ENCODE peak calls at places on chromosomes 16 and 17, in four cellular contexts. G, B, A and V are unnamed samples.

GRCh38 chr16:11151156-11151904 is 104.7 kb downstream of the SOCS1 start:
- DNase-seq in G (no peak), B (no peak), A (no peak), V (no peak)

GRCh38 chr17:80071116-80071980 is 30.0 kb upstream of the GAA start:
- DNase-seq in G (no peak), B (no peak), A (peak), V (peak)

GRCh38 chr17:80000136-80000535 is 35.5 kb downstream of the TBC1D16 start:
- DNase-seq in G (no peak), B (no peak), A (no peak), V (no peak)

GRCh38 chr17:44359001-44359400 is 4.7 kb downstream of the FAM171A2 start:
- DNase-seq in G (no peak), B (no peak), A (no peak), V (no peak)

GRCh38 chr17:76523084-76524037 is 14.1 kb downstream of the CYGB start:
- DNase-seq in G (peak), B (peak), A (peak), V (peak)

GRCh38 chr17:28828294-28829040 is 14.1 kb downstream of the FAM222B start:
- DNase-seq in G (no peak), B (no peak), A (no peak), V (peak)

GRCh38 chr17:43809121-43809520 is 23.8 kb downstream of the MPP3 start:
- DNase-seq in G (no peak), B (no peak), A (no peak), V (no peak)

GRCh38 chr17:8376302-8377067 is at the start of gene KRABD2:
- DNase-seq in G (peak), B (peak), A (peak), V (peak)

GRCh38 chr17:77505460-77505769 is 364.6 kb downstream of the SEC14L1 start:
- DNase-seq in G (no peak), B (no peak), A (no peak), V (no peak)

DNA sequence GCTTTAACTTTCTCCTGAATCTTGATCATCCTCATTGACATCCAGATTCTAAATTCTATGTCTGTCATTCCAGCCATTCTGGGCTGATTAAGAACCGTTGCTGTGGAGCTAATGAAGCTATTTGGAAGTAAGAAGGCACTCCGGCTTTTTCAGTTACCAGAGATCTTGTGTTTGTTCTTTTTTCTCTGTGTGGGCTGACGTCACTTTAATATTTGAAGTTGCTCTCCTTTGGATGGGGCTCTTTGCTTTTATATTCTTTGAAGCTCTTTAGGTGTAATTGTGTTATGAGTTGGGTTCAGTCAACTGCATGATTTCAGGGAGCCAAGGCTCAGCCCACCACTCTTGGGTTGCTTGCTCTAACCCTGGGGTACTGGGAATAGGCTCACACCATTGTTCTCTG is 460.6 kb downstream of the CDH8 start:
- DNase-seq in G (no peak), B (no peak), A (no peak), V (no peak)
- H3K4me3 ChIP-seq in G (no peak), B (no peak), A (no peak), V (no peak)

GRCh38 chr17:16419074-16419928 is 3.9 kb downstream of the TRPV2 start:
- DNase-seq in G (peak), B (no peak), A (no peak), V (peak)
- H3K4me3 ChIP-seq in G (no peak), B (peak), A (no peak), V (peak)

DNA sequence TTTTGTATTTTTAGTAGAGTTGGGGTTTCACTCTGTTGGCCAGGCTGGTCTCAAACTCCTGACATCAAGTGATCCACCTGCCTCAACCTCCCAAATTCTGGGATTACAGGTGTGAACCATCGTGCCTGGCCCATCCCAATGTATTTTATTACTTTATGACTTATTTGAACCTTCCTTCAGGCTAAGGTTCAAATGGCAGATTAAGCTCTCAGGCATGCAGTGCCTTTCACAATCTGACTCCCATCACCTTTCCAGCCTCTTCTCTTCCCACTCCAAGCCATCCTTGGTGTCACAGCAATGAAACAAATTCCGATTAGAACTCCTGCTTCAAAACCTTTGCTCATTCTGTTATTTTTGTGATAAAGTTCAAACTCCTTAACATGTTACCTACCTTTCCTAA is 26.6 kb upstream of the YPEL2 start:
- DNase-seq in G (no peak), B (no peak), A (no peak), V (no peak)
- H3K4me3 ChIP-seq in G (no peak), B (no peak), A (no peak), V (no peak)

DNA sequence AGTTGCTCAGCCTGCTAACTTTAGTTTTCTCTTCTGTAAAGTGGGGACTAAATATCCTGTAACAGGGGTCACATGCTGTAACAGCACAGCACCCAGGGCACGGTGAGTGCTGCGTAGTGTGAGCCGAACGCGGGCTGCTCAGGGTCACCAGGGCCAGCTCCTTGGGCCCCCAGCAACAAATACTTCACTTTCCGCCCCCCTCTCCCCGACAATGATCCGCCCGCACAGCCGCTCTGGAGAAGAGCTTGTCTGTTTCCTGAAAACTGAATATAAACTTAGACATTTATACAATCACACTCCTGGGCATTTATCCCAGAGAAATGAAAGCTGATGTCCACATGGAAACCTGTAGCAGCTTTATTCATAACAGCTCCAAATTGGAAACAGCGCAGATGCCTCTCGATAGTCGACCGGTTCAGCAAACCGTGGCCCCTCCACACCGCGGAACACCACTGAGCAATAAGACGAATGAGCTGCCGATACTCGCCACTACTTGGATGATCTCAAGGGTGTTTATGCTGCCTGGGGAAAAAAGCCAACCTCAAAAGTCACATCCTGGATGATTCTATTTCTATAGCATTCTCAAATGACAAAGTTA is 267.2 kb downstream of the PARN start:
- DNase-seq in G (no peak), B (no peak), A (no peak), V (peak)
- H3K4me3 ChIP-seq in G (no peak), B (no peak), A (no peak), V (peak)

GRCh38 chr17:47847341-47848197 is 3.4 kb downstream of the SP6 start:
- DNase-seq in G (no peak), B (no peak), A (no peak), V (no peak)
- H3K4me3 ChIP-seq in G (no peak), B (no peak), A (no peak), V (no peak)

GRCh38 chr17:83092186-83092585 is 12.8 kb downstream of the METRNL start:
- DNase-seq in G (no peak), B (no peak), A (no peak), V (no peak)

GRCh38 chr17:83088451-83089321 is 9.3 kb downstream of the METRNL start:
- DNase-seq in G (no peak), B (no peak), A (no peak), V (no peak)

GRCh38 chr17:83091257-83092141 is 12.1 kb downstream of the METRNL start:
- DNase-seq in G (no peak), B (no peak), A (no peak), V (no peak)

GRCh38 chr17:83089322-83090156 is 10.1 kb downstream of the METRNL start:
- DNase-seq in G (no peak), B (no peak), A (no peak), V (no peak)

GRCh38 chr17:83090424-83091256 is 11.2 kb downstream of the METRNL start:
- DNase-seq in G (no peak), B (no peak), A (no peak), V (no peak)
- H3K4me3 ChIP-seq in G (no peak), B (no peak), A (no peak), V (no peak)

DNA sequence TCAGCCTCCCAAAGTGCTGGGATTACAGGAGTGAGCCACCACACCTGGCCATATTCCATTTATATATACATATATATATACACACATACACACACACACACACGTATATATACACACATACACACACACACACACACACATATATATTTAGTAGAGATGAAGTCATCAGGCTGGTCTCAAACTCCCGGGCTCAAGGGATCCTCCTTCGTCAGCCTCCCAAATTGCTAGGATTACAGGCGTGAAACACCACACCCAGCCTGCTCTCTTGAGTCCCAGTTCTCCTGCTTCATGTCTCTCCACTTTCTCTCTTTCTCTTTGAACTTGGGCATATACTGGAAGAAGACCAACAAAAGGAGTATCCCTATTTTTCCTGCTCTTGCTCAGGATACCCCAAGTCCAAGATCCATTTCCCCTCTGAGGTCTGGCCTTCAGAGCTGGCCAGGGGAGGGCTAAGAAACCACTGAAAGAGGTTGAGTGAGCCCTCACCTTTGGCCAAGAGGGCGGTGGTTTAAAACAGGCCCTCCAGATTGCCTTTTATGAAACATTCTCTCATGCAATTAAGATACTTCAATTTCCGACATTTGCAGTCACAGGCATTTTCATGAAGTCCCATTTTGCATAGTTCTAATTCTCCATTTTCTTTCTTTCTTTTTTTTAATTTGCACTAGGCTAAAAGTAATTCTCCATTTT is 37.9 kb downstream of the CIBAR2 start:
- DNase-seq in G (no peak), B (no peak), A (no peak), V (no peak)
- H3K4me3 ChIP-seq in G (no peak), B (no peak), A (no peak), V (no peak)

GRCh38 chr16:55832788-55833583 is at the start of gene CES1:
- DNase-seq in G (no peak), B (no peak), A (peak), V (no peak)
- H3K4me3 ChIP-seq in G (no peak), B (no peak), A (no peak), V (no peak)

GRCh38 chr16:2152695-2153506 is 2.7 kb upstream of the TRAF7 start:
- DNase-seq in G (no peak), B (peak), A (no peak), V (no peak)

GRCh38 chr16:2151188-2152091 is 3.0 kb downstream of the RAB26 start:
- DNase-seq in G (no peak), B (peak), A (no peak), V (no peak)

GRCh38 chr16:2149630-2150417 is 1.4 kb downstream of the RAB26 start:
- DNase-seq in G (no peak), B (peak), A (no peak), V (no peak)

GRCh38 chr16:2148714-2149629 is 547 bp downstream of the RAB26 start:
- DNase-seq in G (no peak), B (peak), A (no peak), V (no peak)

DNA sequence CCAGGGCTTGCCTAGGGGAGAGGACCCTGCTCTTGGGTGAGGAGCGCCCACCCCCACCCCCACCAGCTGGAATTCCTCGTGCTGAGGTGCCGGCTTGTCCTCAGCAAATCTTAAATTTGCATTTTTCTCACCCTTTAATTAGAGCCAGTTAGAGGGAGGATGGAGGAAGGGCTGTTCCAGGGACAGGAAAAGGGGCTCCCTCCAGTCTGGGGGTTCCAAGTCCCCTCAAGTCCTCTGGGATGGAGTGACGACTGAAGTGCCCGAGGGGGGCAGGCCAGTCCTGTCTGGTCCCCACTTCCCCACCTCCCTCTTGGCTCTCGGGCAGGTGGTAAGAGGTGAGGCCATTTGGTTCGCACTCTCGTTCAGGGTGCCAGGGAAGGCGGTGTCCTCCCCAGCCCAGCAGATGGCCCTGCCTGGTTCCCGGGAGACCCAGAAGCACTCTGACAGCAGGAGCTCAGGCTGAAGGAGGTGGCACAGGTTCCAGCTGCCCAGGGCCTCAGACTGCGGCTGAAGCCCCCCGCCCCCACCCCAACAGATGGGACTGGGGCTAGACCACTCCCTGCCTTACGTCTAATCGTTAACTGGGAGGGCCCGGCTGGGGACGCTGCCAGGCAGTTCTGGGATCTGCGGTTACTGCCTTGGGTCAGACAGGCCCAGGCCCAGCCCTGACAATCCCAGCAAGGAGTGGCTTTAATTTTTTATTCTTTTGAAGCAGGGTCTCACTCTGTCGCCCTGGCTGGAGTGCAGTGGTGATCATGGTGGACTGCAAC is 2.2 kb downstream of the RAB26 start:
- DNase-seq in G (no peak), B (peak), A (no peak), V (no peak)
- H3K4me3 ChIP-seq in G (no peak), B (no peak), A (no peak), V (no peak)

GRCh38 chr16:56658476-56658875 is 717 bp downstream of the MT1F start:
- DNase-seq in G (no peak), B (no peak), A (no peak), V (no peak)
- H3K4me3 ChIP-seq in G (peak), B (no peak), A (peak), V (peak)